ENCODE peak calls at places on chromosome 15, in four cellular contexts. W is esophagus squamous epithelium, B is uterus, V is breast epithelium. X is an unnamed sample.
A peak's percentile ranks its signal among the peaks of the same experiment; 100 is the strongest.

GRCh38 chr15:25022233-25022632 is 67.4 kb downstream of the SNRPN start:
- DNase-seq in W (no peak), B (no peak), V (no peak), X (no peak)

GRCh38 chr15:62503451-62503850 is 338.4 kb upstream of the C2CD4B start:
- DNase-seq in W (no peak), B (no peak), V (no peak), X (no peak)

GRCh38 chr15:52094811-52095584 is 17.6 kb downstream of the BCL2L10 start:
- DNase-seq in V (no peak), B (peak; percentile 50), W (no peak), X (no peak)

GRCh38 chr15:52436971-52437370 is 91.7 kb downstream of the MYO5A start:
- DNase-seq in B (no peak), V (no peak), W (no peak), X (no peak)

GRCh38 chr15:91279481-91279880 is 179.4 kb downstream of the SV2B start:
- DNase-seq in V (no peak), W (no peak), B (no peak), X (no peak)

GRCh38 chr15:70113304-70113700 is 15.6 kb upstream of the TLE3 start:
- DNase-seq in W (peak; percentile 38), V (no peak), B (no peak), X (no peak)

GRCh38 chr15:76636059-76636458 is 269.1 kb downstream of the SCAPER start:
- DNase-seq in V (no peak), B (no peak), W (no peak), X (no peak)

GRCh38 chr15:100716456-100717085 is 114.2 kb downstream of the ASB7 start:
- DNase-seq in V (peak; percentile 14), W (no peak), B (no peak), X (no peak)

GRCh38 chr15:70281261-70281810 is 183.6 kb upstream of the TLE3 start:
- DNase-seq in V (peak; percentile 15), B (no peak), W (no peak), X (no peak)

GRCh38 chr15:66789029-66790025 is 87.3 kb downstream of the SMAD6 start:
- DNase-seq in W (no peak), V (no peak), B (peak; percentile 56), X (peak; percentile 58)

GRCh38 chr15:47402829-47403228 is 314.5 kb upstream of the SEMA6D start:
- DNase-seq in V (no peak), B (no peak), W (no peak), X (no peak)

DNA sequence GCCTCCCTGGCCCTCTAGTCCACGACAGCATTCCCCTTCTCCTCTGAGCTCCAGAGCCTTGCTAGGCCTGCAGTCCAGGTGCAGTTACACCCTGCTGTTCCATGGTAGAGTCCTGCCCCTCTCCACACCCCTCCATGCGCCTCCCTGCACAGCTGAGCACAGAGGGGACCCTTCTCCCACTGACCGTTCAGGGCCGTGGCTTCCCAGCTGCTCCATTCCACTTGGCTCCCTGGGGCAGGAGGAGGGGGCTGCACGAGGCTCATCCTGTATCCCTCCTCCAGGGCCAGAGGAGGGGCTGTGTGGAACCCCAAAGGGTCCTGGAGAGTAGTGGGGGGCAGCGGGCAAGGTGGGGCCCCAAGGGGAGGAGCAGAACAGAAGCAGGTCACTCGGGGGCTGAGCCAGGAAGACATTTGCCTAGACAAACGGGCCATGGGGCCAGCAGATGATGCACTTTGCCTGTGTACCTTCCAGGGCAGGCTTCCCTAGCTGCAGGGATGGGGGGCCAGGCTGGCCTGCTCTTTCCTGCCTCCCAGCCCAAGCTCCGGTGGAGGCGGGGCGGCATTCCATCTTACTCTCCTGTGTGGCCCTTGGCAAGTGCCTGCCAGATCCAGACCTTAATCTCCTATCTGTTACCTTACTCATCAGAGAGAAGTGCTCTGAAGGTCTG is 20.7 kb upstream of the GOLGA6C start:
- DNase-seq in W (no peak), B (peak; percentile 8), V (peak; percentile 43), X (no peak)
- H3K27me3 ChIP-seq in W (no peaks in the 10 kb centered on the region), B (no peaks in the 10 kb centered on the region), V (no peaks in the 10 kb centered on the region), X (no peaks in the 10 kb centered on the region)

DNA sequence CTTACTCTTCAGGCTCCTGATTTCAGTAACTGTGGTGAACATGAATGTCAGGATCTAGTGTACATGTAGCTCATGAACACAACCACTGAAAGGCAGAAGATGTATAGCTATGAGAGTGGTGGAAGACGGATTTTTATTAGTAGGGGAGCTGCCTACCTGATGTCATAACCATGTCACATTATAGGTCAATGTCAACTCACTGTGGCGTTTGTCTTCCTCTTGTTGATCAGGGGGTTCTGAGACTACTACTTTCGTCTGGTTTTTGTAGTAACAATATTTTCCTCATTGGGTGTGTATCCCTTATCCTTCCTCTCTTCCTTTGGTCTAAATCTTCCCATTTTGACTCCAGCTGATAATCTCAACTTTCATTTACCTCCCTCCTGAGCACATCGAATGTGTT is 7.3 kb downstream of the UNC13C start:
- DNase-seq in V (no peak), B (no peak), W (no peak), X (no peak)
- TF ChIP-seq POLR2A in V (no peak), B (no peak), W (no peak), X (no peak)

DNA sequence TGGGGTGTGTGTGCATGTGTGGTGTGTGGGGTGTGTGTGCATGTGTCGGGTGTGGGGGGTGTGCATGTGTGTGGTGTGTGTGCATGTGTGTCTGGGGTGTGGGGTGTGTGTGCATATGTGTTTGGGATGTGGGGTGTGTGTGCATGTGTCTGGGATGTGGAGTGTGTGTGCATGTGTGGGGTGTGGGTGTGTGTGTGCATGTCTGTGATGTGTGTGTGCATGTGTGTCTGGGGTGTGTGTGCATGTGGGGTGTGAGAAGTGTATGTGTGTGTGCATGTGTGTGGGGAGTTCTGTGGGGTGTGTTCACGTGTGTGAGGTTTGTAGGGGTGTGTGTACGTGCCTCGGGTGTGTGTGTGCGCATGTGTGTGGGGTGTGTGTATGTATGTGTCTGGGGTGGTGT is 6.7 kb upstream of the OCA2 start:
- DNase-seq in B (no peak), W (no peak), V (no peak), X (no peak)
- H3K27me3 ChIP-seq in B (no peaks in the 10 kb centered on the region), W (no peaks in the 10 kb centered on the region), V (no peaks in the 10 kb centered on the region), X (no peaks in the 10 kb centered on the region)

GRCh38 chr15:39365873-39366272 is 215.0 kb upstream of the THBS1 start:
- DNase-seq in B (no peak), W (no peak), V (no peak), X (no peak)

GRCh38 chr15:39363761-39364586 is 216.9 kb upstream of the THBS1 start:
- DNase-seq in V (no peak), B (no peak), W (no peak), X (no peak)

GRCh38 chr15:39364721-39365120 is 216.2 kb upstream of the THBS1 start:
- DNase-seq in V (no peak), B (no peak), W (no peak), X (no peak)

GRCh38 chr15:39362832-39363561 is 217.9 kb upstream of the THBS1 start:
- DNase-seq in W (no peak), B (no peak), V (no peak), X (no peak)

DNA sequence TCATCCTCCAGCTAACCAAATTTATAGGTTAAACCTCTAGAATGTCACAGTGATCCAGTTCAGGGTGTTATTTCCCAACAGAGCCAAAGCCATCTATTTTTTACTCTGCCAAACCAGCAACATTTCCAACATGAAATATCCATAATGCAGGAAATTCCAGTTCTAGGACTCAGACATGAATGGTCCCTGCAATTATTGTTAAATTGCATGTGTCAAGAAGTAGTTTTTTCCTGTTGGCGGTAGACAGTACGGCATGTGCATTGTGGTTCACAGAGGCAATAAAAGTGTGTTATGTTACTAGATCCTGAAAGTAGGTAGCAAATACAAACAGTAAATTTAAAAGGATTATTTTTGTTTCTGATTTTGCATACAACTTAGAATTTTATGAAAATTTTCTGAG is 215.7 kb upstream of the THBS1 start:
- DNase-seq in V (no peak), B (no peak), W (no peak), X (no peak)
- TF ChIP-seq POLR2A in V (no peak), B (no peak), W (no peak), X (no peak)

GRCh38 chr15:55827965-55828364 is 85.0 kb upstream of the PRTG start:
- DNase-seq in B (no peak), W (no peak), V (no peak), X (no peak)

GRCh38 chr15:55824857-55825613 is 82.1 kb upstream of the PRTG start:
- DNase-seq in V (no peak), W (no peak), B (no peak), X (no peak)

GRCh38 chr15:55827204-55827603 is 84.3 kb upstream of the PRTG start:
- DNase-seq in W (no peak), V (no peak), B (no peak), X (no peak)

GRCh38 chr15:55834331-55834730 is 91.4 kb upstream of the PRTG start:
- DNase-seq in B (no peak), V (no peak), W (no peak), X (no peak)

DNA sequence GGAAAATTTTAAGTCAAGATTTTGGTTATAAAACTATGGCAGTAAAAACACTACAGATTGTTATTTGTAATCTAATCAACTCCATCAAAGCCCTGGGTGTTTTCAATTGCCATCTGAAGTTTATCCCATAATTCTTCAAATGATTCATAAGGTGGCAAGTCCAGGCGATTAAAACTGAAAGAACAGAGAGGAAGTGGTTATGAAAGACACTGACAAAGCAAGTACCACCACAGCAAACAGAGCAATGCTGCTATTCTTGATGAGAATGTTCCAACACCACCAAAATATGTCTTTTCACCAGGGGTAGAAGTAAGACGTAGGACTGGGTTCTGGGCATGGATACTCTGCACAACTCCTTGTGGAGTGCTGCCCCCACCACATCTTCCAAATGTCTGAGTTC is 86.9 kb upstream of the PRTG start:
- DNase-seq in W (no peak), B (no peak), V (no peak), X (no peak)
- H3K27me3 ChIP-seq in W (no peaks in the 10 kb centered on the region), B (no peaks in the 10 kb centered on the region), V (no peaks in the 10 kb centered on the region), X (no peaks in the 10 kb centered on the region)

DNA sequence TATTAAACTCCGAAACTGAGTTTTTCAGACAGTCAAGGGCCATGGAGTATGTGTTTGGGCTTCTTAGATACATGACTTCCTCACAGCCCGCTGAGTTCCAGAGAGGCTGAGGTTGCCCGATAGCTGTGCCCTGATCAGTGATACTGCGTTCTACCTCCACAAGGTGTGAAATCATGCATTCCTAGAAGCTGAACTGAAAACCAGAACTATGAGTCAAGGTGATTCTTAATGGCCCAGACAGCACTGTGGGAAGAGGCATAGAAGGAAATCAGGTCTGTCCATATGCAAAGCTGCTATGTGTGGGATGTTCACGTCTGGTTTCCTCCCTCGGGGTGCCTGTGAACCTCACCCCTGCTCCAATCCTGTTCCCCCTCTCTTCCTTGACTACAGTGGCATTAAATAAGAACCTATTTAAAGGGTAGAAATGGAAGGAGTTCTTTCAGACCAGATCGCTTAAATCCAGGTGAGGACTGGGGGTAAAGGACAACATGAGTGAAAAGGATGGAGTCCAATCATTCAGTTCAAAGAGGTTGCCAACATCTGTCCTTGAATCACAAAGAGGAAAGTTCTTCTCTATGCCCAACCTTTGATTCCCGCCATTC is 74.3 kb downstream of the MYO1E start:
- DNase-seq in W (no peak), V (no peak), B (no peak), X (no peak)
- TF ChIP-seq POLR2A in W (no peak), V (no peak), B (no peak), X (no peak)

GRCh38 chr15:74389115-74390048 is 21.9 kb upstream of the CYP11A1 start:
- DNase-seq in B (no peak), W (no peak), V (no peak), X (no peak)

GRCh38 chr15:74387988-74388955 is 20.8 kb upstream of the CYP11A1 start:
- DNase-seq in B (no peak), V (no peak), W (no peak), X (no peak)

GRCh38 chr15:74386496-74387140 is 19.2 kb upstream of the CYP11A1 start:
- DNase-seq in V (no peak), B (no peak), W (no peak), X (no peak)

GRCh38 chr15:74385442-74386132 is 18.1 kb upstream of the CYP11A1 start:
- DNase-seq in W (no peak), V (no peak), B (no peak), X (no peak)

GRCh38 chr15:74387141-74387541 is 19.7 kb upstream of the CYP11A1 start:
- DNase-seq in W (no peak), B (no peak), V (no peak), X (no peak)
- H3K27me3 ChIP-seq in W (no peaks in the 10 kb centered on the region), B (no peaks in the 10 kb centered on the region), V (no peaks in the 10 kb centered on the region), X (no peaks in the 10 kb centered on the region)